ENCODE peak calls at places on chromosomes 12 and 14, in seven cellular contexts. X, H, P, T, I, D and N are unnamed samples.

GRCh38 chr12:50057000-50057841 is at the start of gene ASIC1:
- DNase-seq in I (peak; percentile 61), T (no peak), H (peak; percentile 54), X (peak; percentile 65), D (peak; percentile 88), P (peak; percentile 79), N (peak; percentile 84)

GRCh38 chr12:3231399-3231876 is 154.3 kb downstream of the TSPAN9 start:
- DNase-seq in I (no peak), P (peak; percentile 78), T (no peak), H (no peak), X (peak; percentile 10), D (peak; percentile 73), N (peak; percentile 68)

GRCh38 chr14:106141242-106142220 is 615.1 kb downstream of the TMEM121 start:
- DNase-seq in X (no peak), D (no peak), T (no peak), H (no peak), I (no peak), P (no peak), N (no peak)

GRCh38 chr12:5102261-5102789 is 58.6 kb downstream of the KCNA5 start:
- DNase-seq in H (no peak), D (no peak), X (peak; percentile 78), T (no peak), P (no peak), I (no peak), N (no peak)

GRCh38 chr14:73762375-73762822 is 48.2 kb upstream of the PNMA1 start:
- DNase-seq in X (no peak), T (no peak), P (no peak), I (no peak), D (no peak), H (no peak), N (no peak)

GRCh38 chr14:103729496-103730448 is 14.2 kb downstream of the ZFYVE21 start:
- DNase-seq in P (no peak), I (no peak), H (no peak), D (no peak), X (no peak), T (no peak), N (no peak)

GRCh38 chr14:45089813-45090212 is 5.9 kb downstream of the PRPF39 start:
- DNase-seq in H (no peak), X (peak; percentile 75), T (no peak), P (no peak), D (no peak), I (no peak), N (no peak)

GRCh38 chr12:106585862-106586534 is 3.2 kb downstream of the RFX4 start:
- DNase-seq in T (no peak), D (peak; percentile 93), H (no peak), X (no peak), P (peak; percentile 86), I (no peak), N (peak; percentile 71)

DNA sequence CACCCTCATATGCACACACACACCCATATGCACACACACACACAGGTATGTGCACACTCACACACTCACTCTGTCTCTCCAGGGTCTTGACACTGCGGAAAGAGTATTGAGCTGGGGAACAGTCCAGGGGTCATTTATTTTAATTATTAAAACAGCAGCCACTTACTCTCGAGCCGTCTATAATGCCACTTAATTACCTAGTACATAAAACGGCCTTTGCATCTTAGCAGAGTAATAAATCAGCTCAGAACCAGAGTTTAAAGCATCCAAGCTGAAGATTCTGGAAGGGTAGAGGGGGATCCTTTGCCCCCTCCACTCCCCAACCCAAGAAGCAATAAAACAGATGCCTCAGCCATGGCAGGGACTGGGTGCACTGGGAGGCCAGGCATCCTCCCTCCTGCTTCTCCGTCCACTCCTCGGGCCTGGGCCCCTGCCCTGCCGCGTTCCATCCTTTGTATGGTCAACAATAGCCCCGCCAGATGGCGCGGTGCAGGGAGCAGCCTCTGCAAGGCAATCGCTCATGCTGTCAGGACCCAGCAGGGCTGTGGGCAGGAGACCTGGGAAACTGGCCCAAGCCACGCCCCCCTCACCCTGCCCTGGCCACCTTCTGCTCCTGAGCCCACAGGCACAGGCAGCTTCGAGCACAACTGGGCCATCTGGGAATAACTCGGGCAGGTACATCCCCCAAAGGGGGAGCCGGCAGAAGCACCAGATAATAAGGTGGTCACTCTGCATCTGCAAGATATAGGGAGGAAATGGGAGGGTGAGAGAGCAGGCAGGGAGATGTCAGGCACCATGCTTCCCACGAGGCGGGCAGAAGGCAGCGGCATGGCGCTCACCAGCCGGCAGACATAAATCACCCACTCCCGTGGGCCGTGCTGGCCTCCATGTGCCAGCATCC is 40.9 kb downstream of the CCDC85C start:
- DNase-seq in I (no peak), H (peak; percentile 84), P (peak; percentile 96), D (peak; percentile 97), X (peak; percentile 89), T (no peak), N (peak; percentile 92)
- TF ChIP-seq CTCF in I (peak; percentile 38), H (peak; percentile 37), P (peak; percentile 82), D (peak; percentile 51), X (no peak), T (no peak), N (peak; percentile 42)

GRCh38 chr14:20350860-20351259 is 7.4 kb downstream of the PARP2 start:
- DNase-seq in H (no peak), P (no peak), I (no peak), X (no peak), T (no peak), D (no peak), N (no peak)
- TF ChIP-seq CTCF in H (no peak), P (peak; percentile 1), I (no peak), X (no peak), T (peak; percentile 2), D (no peak), N (no peak)

DNA sequence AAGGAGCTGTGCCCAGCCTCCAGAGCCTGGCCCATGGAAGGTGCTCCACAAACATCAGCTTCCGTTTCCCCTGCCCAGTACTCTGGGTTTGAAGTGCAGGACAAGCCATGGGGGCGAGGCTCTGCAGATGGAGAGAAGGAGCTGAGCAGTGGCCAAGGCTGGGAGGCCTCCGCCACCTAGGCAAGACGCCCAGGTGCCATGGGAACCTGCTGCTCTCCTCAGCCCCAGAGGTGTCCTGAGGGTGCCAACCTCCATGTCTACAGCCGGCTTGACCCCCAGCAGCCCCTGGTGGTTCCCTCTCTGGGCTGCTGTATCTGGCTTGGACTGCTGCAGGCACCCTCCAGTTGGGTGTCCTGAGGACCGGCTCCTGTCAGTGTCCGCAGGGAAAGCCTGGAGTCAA is 12.4 kb downstream of the KRT71 start:
- DNase-seq in T (no peak), P (no peak), H (no peak), D (no peak), X (no peak), I (no peak), N (no peak)
- TF ChIP-seq CTCF in T (no peak), P (no peak), H (no peak), D (no peak), X (no peak), I (no peak), N (no peak)

GRCh38 chr12:56749364-56749763 is 2.8 kb downstream of the PRIM1 start:
- DNase-seq in D (no peak), X (no peak), I (no peak), P (no peak), H (no peak), T (no peak), N (no peak)

GRCh38 chr12:56749853-56750252 is 2.3 kb downstream of the PRIM1 start:
- DNase-seq in H (no peak), D (no peak), T (no peak), X (no peak), I (no peak), P (no peak), N (no peak)

GRCh38 chr12:56753566-56753965 is 1.4 kb upstream of the PRIM1 start:
- DNase-seq in T (no peak), P (no peak), H (no peak), X (no peak), I (no peak), D (no peak), N (no peak)

DNA sequence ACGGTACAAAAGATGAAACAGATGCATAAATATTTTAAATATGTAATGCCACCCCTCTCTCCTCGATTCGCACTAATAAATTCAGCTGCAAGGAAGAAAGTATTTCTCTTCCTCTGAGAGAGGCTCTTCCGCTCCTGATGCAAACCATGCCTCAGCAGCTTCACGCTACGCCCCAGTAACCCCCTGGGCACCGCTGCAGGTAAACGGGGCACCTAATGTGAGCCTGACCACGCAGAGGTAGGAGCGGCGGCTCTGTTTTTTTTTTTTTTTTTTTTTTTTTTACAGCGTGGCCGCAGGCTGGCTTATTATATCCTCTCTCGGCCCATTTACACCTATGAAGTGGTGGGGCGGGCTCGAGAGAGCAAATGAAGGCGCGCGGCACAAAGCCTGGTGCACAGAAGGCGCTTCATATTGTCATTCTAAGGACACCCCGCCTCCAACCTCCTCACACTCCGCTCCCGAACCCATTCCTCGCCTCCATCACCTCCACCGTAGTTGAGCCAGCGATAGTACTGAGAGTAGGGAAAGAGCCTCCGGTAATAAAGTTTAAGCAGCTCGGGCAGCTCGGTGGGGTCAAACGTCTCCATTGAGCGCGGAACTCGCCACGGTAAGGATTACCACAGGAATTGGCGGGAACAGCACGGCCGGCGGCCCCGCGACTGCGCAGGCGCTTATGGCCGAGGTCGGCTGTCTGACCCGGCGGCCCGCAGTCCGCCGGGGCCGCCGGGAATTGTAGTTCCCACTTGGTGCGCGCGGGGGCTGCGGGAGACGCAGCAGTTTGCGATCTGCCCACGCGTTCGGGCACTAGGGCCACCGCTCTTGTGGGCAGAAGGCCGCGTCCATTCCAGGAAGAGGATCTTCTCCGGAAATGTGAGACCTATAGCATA is at the start of gene PRIM1:
- DNase-seq in D (peak; percentile 95), T (peak; percentile 39), X (peak; percentile 70), I (peak; percentile 70), H (peak; percentile 84), P (peak; percentile 90), N (peak; percentile 92)
- TF ChIP-seq CTCF in D (no peak), T (no peak), X (peak; percentile 25), I (peak; percentile 38), H (no peak), P (no peak), N (no peak)

DNA sequence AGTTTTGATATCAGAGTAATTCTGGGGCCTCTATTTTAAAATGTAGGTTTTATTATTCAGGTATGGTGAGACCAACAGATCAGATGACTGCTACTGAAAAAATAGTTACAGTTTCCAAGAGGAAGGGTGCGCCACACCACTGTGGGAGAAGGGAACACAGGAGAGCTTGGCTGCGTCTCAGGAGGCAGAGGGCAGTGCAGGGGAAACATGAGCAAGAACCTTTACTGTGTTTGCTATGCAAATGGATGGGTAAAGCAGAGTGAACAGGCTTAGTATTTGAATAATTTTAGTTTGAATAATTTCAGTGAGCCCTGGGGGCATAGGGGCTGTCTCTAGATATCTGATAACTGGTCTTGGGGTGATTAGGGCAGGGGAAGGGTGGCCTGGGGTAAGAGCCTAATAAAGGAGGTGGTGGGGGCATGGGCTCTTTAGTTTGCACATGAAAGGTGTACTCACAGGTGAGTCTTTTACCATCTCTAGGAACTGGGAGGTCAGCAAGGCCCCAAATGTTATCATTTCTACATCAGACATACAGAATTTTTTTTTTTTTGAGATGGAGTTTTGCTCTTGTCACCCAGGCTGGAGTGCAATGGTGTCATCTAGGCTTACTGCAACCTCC is 196.8 kb upstream of the NEDD1 start:
- DNase-seq in T (no peak), X (no peak), I (no peak), P (peak; percentile 67), D (peak; percentile 48), H (no peak), N (no peak)
- TF ChIP-seq CTCF in T (no peak), X (no peak), I (no peak), P (peak; percentile 70), D (peak; percentile 34), H (no peak), N (no peak)